ENCODE peak calls at places on chromosomes 6 and 20, in eight cellular contexts. J is astrocyte of the spinal cord; X is NCI-H1105; G is left ventricle myocardium superior; F is Caki2; S is stomach; D is activated CD8-positive, alpha-beta memory T cell treated with anti-CD3 and anti-CD28 coated beads for 48 hours; I is iPS-NIHi11. O is an unnamed sample.

GRCh38 chr6:40485795-40486194 is 101.4 kb downstream of the LRFN2 start:
- DNase-seq in I (no peak), D (no peak), G (no peak), F (no peak), J (no peak), S (no peak), X (no peak), O (no peak)

GRCh38 chr20:35334511-35335101 is 42.4 kb upstream of the FAM83C start:
- DNase-seq in I (no peak), J (no peak), D (no peak), X (no peak), S (no peak), F (no peak), G (no peak), O (no peak)

GRCh38 chr6:51559059-51559458 is 528.4 kb downstream of the PKHD1 start:
- DNase-seq in D (no peak), G (no peak), X (no peak), I (peak), J (no peak), S (peak), F (no peak), O (no peak)

GRCh38 chr20:32333988-32334885 is 23.9 kb upstream of the ASXL1 start:
- DNase-seq in S (peak), G (peak), I (no peak), X (no peak), F (no peak), J (no peak), D (peak), O (peak)

GRCh38 chr6:143059616-143060353 is 904 bp upstream of the AIG1 start:
- DNase-seq in F (peak), S (no peak), D (no peak), J (peak), I (no peak), X (no peak), G (no peak), O (no peak)

GRCh38 chr6:37096025-37096424 is 73.9 kb upstream of the PIM1 start:
- DNase-seq in D (no peak), G (no peak), I (no peak), S (no peak), F (no peak), X (no peak), J (no peak), O (no peak)

GRCh38 chr6:8279094-8279805 is 156.1 kb downstream of the SLC35B3 start:
- DNase-seq in X (no peak), J (no peak), G (no peak), S (no peak), D (no peak), F (peak), I (no peak), O (no peak)

GRCh38 chr20:58511364-58511763 is 3.8 kb downstream of the APCDD1L start:
- DNase-seq in F (no peak), X (no peak), S (no peak), J (peak), I (no peak), D (no peak), G (no peak), O (no peak)

GRCh38 chr20:35978041-35978513 is 9.7 kb downstream of the CNBD2 start:
- DNase-seq in D (no peak), S (no peak), J (no peak), G (no peak), F (no peak), I (no peak), X (no peak), O (no peak)

GRCh38 chr20:38304845-38305447 is 990 bp downstream of the BPI start:
- DNase-seq in D (no peak), J (peak), F (no peak), G (peak), X (no peak), I (peak), S (peak), O (peak)

GRCh38 chr6:57029213-57029612 is 17.3 kb upstream of the KIAA1586 start:
- DNase-seq in G (no peak), D (no peak), F (no peak), S (no peak), J (no peak), I (no peak), X (no peak), O (no peak)

GRCh38 chr20:24048014-24048611 is 59.5 kb upstream of the GGTLC1 start:
- DNase-seq in S (no peak), X (no peak), G (no peak), J (no peak), F (no peak), I (no peak), D (no peak), O (no peak)

GRCh38 chr6:51049983-51050877 is 231.6 kb downstream of the TFAP2B start:
- DNase-seq in I (no peak), J (peak), S (no peak), G (no peak), F (peak), D (no peak), X (no peak), O (no peak)

GRCh38 chr20:50931306-50932015 is at the start of gene ADNP:
- DNase-seq in G (peak), X (peak), J (peak), S (peak), D (peak), F (peak), I (peak), O (peak)

GRCh38 chr20:62477669-62478450 is 2.1 kb upstream of the GATA5 start:
- DNase-seq in I (no peak), S (no peak), X (no peak), D (no peak), F (no peak), G (no peak), J (no peak), O (no peak)

GRCh38 chr6:118791499-118791898 is 102.5 kb upstream of the ASF1A start:
- DNase-seq in F (no peak), D (no peak), X (no peak), G (no peak), I (no peak), J (no peak), S (no peak), O (no peak)

GRCh38 chr6:168589275-168589674 is 148.3 kb downstream of the SMOC2 start:
- DNase-seq in J (no peak), I (no peak), X (no peak), S (no peak), G (no peak), D (no peak), F (no peak), O (no peak)

GRCh38 chr20:11437611-11438380 is 479.9 kb upstream of the BTBD3 start:
- DNase-seq in G (no peak), J (no peak), F (no peak), I (no peak), D (no peak), X (no peak), S (no peak), O (no peak)

GRCh38 chr20:1666802-1667201 is 9.2 kb upstream of the SIRPG start:
- DNase-seq in I (no peak), G (no peak), F (no peak), J (no peak), D (no peak), S (no peak), X (no peak), O (no peak)

GRCh38 chr6:35725721-35726438 is 11.0 kb upstream of the ARMC12 start:
- DNase-seq in S (peak), D (no peak), F (no peak), I (no peak), J (peak), X (no peak), G (peak), O (peak)

GRCh38 chr6:50966532-50966931 is 147.9 kb downstream of the TFAP2B start:
- DNase-seq in X (no peak), G (no peak), J (no peak), I (no peak), F (no peak), D (no peak), S (no peak), O (no peak)